ENCODE peak calls at places on chromosome 9, in five cellular contexts. R, A, Y, B and J are unnamed samples.

GRCh38 chr9:20271107-20271506 is 351.2 kb downstream of the MLLT3 start:
- DNase-seq in R (no peak), A (no peak), Y (no peak), B (no peak), J (peak)

GRCh38 chr9:34505370-34506120 is 17.2 kb downstream of the ENHO start:
- DNase-seq in R (no peak), A (no peak), Y (no peak), B (no peak), J (no peak)

GRCh38 chr9:128106940-128107259 is 20.6 kb downstream of the PTGES2 start:
- DNase-seq in R (no peak), A (no peak), Y (no peak), B (no peak), J (no peak)

GRCh38 chr9:70439991-70440706 is 25.7 kb upstream of the KLF9 start:
- DNase-seq in R (no peak), A (no peak), Y (no peak), B (no peak), J (no peak)

GRCh38 chr9:137083418-137084004 is 3.3 kb upstream of the MAN1B1 start:
- DNase-seq in R (no peak), A (no peak), Y (no peak), B (no peak), J (peak)

GRCh38 chr9:114452219-114453169 is 52.8 kb downstream of the WHRN start:
- DNase-seq in R (no peak), A (no peak), Y (peak), B (peak), J (no peak)

GRCh38 chr9:77291714-77292113 is 114.4 kb downstream of the VPS13A start:
- DNase-seq in R (no peak), A (no peak), Y (no peak), B (no peak), J (no peak)

GRCh38 chr9:122053056-122053455 is 40.1 kb downstream of the TTLL11 start:
- DNase-seq in R (no peak), A (no peak), Y (no peak), B (no peak), J (no peak)

GRCh38 chr9:134690946-134691694 is 49.5 kb downstream of the COL5A1 start:
- DNase-seq in R (peak), A (no peak), Y (no peak), B (no peak), J (no peak)

GRCh38 chr9:18606831-18607230 is 132.9 kb downstream of the ADAMTSL1 start:
- DNase-seq in R (no peak), A (no peak), Y (no peak), B (no peak), J (peak)

GRCh38 chr9:74711371-74711770 is 176.3 kb downstream of the TRPM6 start:
- DNase-seq in R (no peak), A (no peak), Y (no peak), B (no peak), J (no peak)

GRCh38 chr9:127388037-127388855 is 8.7 kb upstream of the SLC2A8 start:
- DNase-seq in R (peak), A (no peak), Y (peak), B (peak), J (peak)

GRCh38 chr9:100598641-100599145 is 20.8 kb downstream of the CAVIN4 start:
- DNase-seq in R (peak), A (peak), Y (peak), B (peak), J (no peak)

GRCh38 chr9:121771851-121772599 is 120.6 kb downstream of the DAB2IP start:
- DNase-seq in R (peak), A (no peak), Y (no peak), B (no peak), J (no peak)

GRCh38 chr9:79263666-79264460 is 307.9 kb upstream of the TLE4 start:
- DNase-seq in R (peak), A (no peak), Y (no peak), B (peak), J (no peak)

GRCh38 chr9:129141066-129142041 is 30.1 kb downstream of the PTPA start:
- DNase-seq in R (peak), A (no peak), Y (peak), B (peak), J (peak)

GRCh38 chr9:121836382-121836885 is 185.0 kb downstream of the DAB2IP start:
- DNase-seq in R (no peak), A (peak), Y (no peak), B (no peak), J (no peak)

GRCh38 chr9:137077758-137078693 is 709 bp downstream of the UAP1L1 start:
- DNase-seq in R (no peak), A (no peak), Y (peak), B (peak), J (no peak)

GRCh38 chr9:114225534-114226288 is 70.4 kb downstream of the COL27A1 start:
- DNase-seq in R (no peak), A (no peak), Y (no peak), B (no peak), J (no peak)

GRCh38 chr9:76704601-76705204 is 59.5 kb upstream of the PCA3 start:
- DNase-seq in R (no peak), A (no peak), Y (no peak), B (no peak), J (peak)

GRCh38 chr9:77848897-77849296 is 182.7 kb downstream of the GNAQ start:
- DNase-seq in R (peak), A (no peak), Y (no peak), B (peak), J (peak)

GRCh38 chr9:70073756-70074155 is 30.1 kb downstream of the MAMDC2 start:
- DNase-seq in R (no peak), A (no peak), Y (no peak), B (no peak), J (no peak)

GRCh38 chr9:34311499-34312225 is 17.4 kb downstream of the KIF24 start:
- DNase-seq in R (no peak), A (no peak), Y (no peak), B (no peak), J (no peak)

GRCh38 chr9:98173181-98173580 is 19.3 kb downstream of the CORO2A start:
- DNase-seq in R (no peak), A (no peak), Y (no peak), B (no peak), J (no peak)

GRCh38 chr9:131302244-131303075 is 12.9 kb downstream of the PLPP7 start:
- DNase-seq in R (peak), A (no peak), Y (no peak), B (peak), J (no peak)

GRCh38 chr9:86413966-86414880 is 60.0 kb upstream of the TUT7 start:
- DNase-seq in R (no peak), A (no peak), Y (no peak), B (no peak), J (no peak)

GRCh38 chr9:131809941-131810344 is 70.1 kb upstream of the RAPGEF1 start:
- DNase-seq in R (no peak), A (no peak), Y (no peak), B (no peak), J (no peak)

GRCh38 chr9:127473932-127474331 is 22.6 kb downstream of the LRSAM1 start:
- DNase-seq in R (no peak), A (no peak), Y (no peak), B (no peak), J (no peak)

GRCh38 chr9:19154135-19154612 is 26.9 kb upstream of the PLIN2 start:
- DNase-seq in R (peak), A (no peak), Y (no peak), B (peak), J (peak)

GRCh38 chr9:97772145-97772544 is 75.0 kb upstream of the XPA start:
- DNase-seq in R (no peak), A (no peak), Y (no peak), B (no peak), J (no peak)

GRCh38 chr9:86020731-86021130 is 78.6 kb downstream of the GOLM1 start:
- DNase-seq in R (no peak), A (no peak), Y (no peak), B (no peak), J (no peak)

GRCh38 chr9:38486837-38487236 is 62.6 kb upstream of the IGFBPL1 start:
- DNase-seq in R (no peak), A (peak), Y (no peak), B (no peak), J (no peak)

GRCh38 chr9:133945314-133945975 is 46.7 kb downstream of the VAV2 start:
- DNase-seq in R (peak), A (no peak), Y (peak), B (peak), J (no peak)

GRCh38 chr9:118482311-118482710 is 778.1 kb downstream of the TLR4 start:
- DNase-seq in R (no peak), A (no peak), Y (no peak), B (no peak), J (no peak)

DNA sequence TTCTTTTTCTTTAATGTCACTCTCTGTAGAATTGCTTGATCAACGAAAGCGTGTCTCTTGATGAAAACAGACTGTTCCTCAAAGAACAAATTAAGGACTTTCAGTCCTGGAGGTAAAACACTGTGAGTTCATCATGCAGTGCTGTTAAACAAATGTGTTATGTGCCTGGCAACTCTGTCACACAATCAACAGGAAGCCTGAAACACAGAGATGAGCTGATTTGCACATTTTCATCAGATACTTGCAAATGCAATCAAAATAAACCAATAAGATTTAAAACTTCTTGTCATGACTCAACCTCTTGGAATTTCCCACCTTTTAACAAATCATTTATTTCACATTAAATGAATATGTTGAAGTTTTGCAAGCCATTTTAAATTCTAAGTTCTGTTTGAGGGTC is 64.4 kb downstream of the ANXA1 start:
- DNase-seq in R (no peak), A (no peak), Y (no peak), B (no peak), J (no peak)
- H3K4me3 ChIP-seq in R (no peak), A (peak), Y (no peak), B (no peak), J (no peak)

GRCh38 chr9:91302831-91303230 is 58.9 kb downstream of the AUH start:
- DNase-seq in R (no peak), A (no peak), Y (no peak), B (no peak), J (peak)
- H3K4me3 ChIP-seq in R (peak), A (no peak), Y (no peak), B (no peak), J (no peak)

GRCh38 chr9:116155700-116156045 is 2.1 kb downstream of the PAPPA start:
- DNase-seq in R (no peak), A (no peak), Y (no peak), B (no peak), J (no peak)

GRCh38 chr9:116154976-116155699 is 1.5 kb downstream of the PAPPA start:
- DNase-seq in R (peak), A (peak), Y (no peak), B (peak), J (no peak)

GRCh38 chr9:116154334-116154975 is 864 bp downstream of the PAPPA start:
- DNase-seq in R (peak), A (peak), Y (no peak), B (peak), J (no peak)

GRCh38 chr9:116156621-116157314 is 3.2 kb downstream of the PAPPA start:
- DNase-seq in R (peak), A (peak), Y (no peak), B (peak), J (peak)

GRCh38 chr9:116157436-116158138 is 4.0 kb downstream of the PAPPA start:
- DNase-seq in R (no peak), A (no peak), Y (no peak), B (no peak), J (no peak)
- H3K4me3 ChIP-seq in R (peak), A (peak), Y (no peak), B (no peak), J (peak)

GRCh38 chr9:110142253-110142652 is 65.7 kb downstream of the C9orf152 start:
- DNase-seq in R (no peak), A (no peak), Y (no peak), B (no peak), J (no peak)

GRCh38 chr9:110142868-110143866 is 64.8 kb downstream of the C9orf152 start:
- DNase-seq in R (no peak), A (no peak), Y (peak), B (no peak), J (no peak)

GRCh38 chr9:110141118-110141797 is 66.7 kb downstream of the C9orf152 start:
- DNase-seq in R (no peak), A (no peak), Y (no peak), B (peak), J (peak)

GRCh38 chr9:110146371-110146770 is 61.6 kb downstream of the C9orf152 start:
- DNase-seq in R (no peak), A (no peak), Y (no peak), B (no peak), J (no peak)

GRCh38 chr9:110143969-110144545 is 63.9 kb downstream of the C9orf152 start:
- DNase-seq in R (no peak), A (no peak), Y (no peak), B (no peak), J (no peak)
- H3K4me3 ChIP-seq in R (no peak), A (no peak), Y (peak), B (no peak), J (no peak)

DNA sequence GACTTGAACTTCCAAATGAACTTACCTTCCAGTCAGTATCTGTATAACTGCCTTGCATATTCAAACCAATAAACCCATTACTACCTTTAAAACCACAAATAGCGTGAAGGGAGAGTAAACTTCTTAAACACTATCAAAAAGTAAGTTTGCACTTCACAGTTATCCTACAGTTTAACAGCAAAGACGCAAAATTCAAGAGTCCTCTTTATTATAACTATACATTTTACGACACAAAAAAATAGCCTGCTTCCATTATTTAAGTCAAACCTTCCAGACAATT is 1.8 kb downstream of the PTBP3 start:
- DNase-seq in R (no peak), A (no peak), Y (no peak), B (no peak), J (no peak)
- H3K4me3 ChIP-seq in R (peak), A (peak), Y (peak), B (no peak), J (peak)